ENCODE peak calls at places on chromosome 10, in ten cellular contexts. V is HCT116, N is cardiac muscle cell, K is psoas muscle, G is ascending aorta, B is tibial artery, E is BE2C, L is fibroblast of lung, M is Peyer's patch, D is heart right ventricle. Z is an unnamed sample.

GRCh38 chr10:131452926-131453771 is 141.6 kb upstream of the TCERG1L start:
- DNase-seq in V (no peak), N (peak; percentile 27), K (no peak), G (no peak), B (peak; percentile 17), E (peak; percentile 37), L (no peak), M (no peak), D (peak; percentile 11), Z (no peak)

GRCh38 chr10:8168836-8169235 is 114.3 kb downstream of the GATA3 start:
- DNase-seq in V (no peak), N (no peak), K (no peak), G (no peak), B (no peak), E (no peak), L (no peak), M (no peak), D (no peak), Z (no peak)

GRCh38 chr10:23344251-23344841 is at the start of gene C10orf67:
- DNase-seq in V (no peak), N (peak; percentile 82), K (peak; percentile 21), G (no peak), B (no peak), E (no peak), L (peak; percentile 76), M (no peak), D (peak; percentile 43), Z (peak; percentile 43)

GRCh38 chr10:60203993-60204618 is 185.6 kb downstream of the ANK3 start:
- DNase-seq in V (peak; percentile 12), N (peak; percentile 75), K (no peak), G (no peak), B (no peak), E (no peak), L (peak; percentile 61), M (no peak), D (no peak), Z (peak; percentile 48)

GRCh38 chr10:30188567-30189253 is 129.3 kb upstream of the JCAD start:
- DNase-seq in V (no peak), N (no peak), K (no peak), G (no peak), B (no peak), E (no peak), L (no peak), M (no peak), D (peak; percentile 21), Z (no peak)

GRCh38 chr10:103507235-103508191 is 14.0 kb downstream of the NEURL1 start:
- DNase-seq in V (no peak), N (no peak), K (no peak), G (no peak), B (no peak), E (peak; percentile 64), L (no peak), M (no peak), D (no peak), Z (no peak)

GRCh38 chr10:103859161-103860141 is 4.1 kb upstream of the SH3PXD2A start:
- DNase-seq in V (peak; percentile 50), N (peak; percentile 79), K (no peak), G (no peak), B (peak; percentile 73), E (peak; percentile 60), L (peak; percentile 80), M (no peak), D (peak; percentile 73), Z (peak; percentile 73)

GRCh38 chr10:61846370-61847031 is 55.0 kb upstream of the ARID5B start:
- DNase-seq in V (no peak), N (no peak), K (no peak), G (no peak), B (no peak), E (no peak), L (no peak), M (no peak), D (no peak), Z (no peak)

GRCh38 chr10:119207713-119208552 is 562 bp downstream of the GRK5 start:
- DNase-seq in V (no peak), N (peak; percentile 73), K (peak; percentile 47), G (no peak), B (peak; percentile 77), E (peak; percentile 50), L (peak; percentile 69), M (no peak), D (peak; percentile 70), Z (peak; percentile 58)

GRCh38 chr10:112832361-112832878 is 117.6 kb upstream of the TCF7L2 start:
- DNase-seq in V (peak; percentile 62), N (peak; percentile 31), K (no peak), G (no peak), B (no peak), E (no peak), L (no peak), M (no peak), D (no peak), Z (peak; percentile 57)

GRCh38 chr10:69786791-69787190 is 14.9 kb upstream of the COL13A1 start:
- DNase-seq in V (no peak), N (peak; percentile 74), K (no peak), G (no peak), B (no peak), E (no peak), L (peak; percentile 57), M (no peak), D (no peak), Z (peak; percentile 56)

GRCh38 chr10:133183646-133184378 is 23.8 kb downstream of the KNDC1 start:
- DNase-seq in V (no peak), N (no peak), K (no peak), G (no peak), B (no peak), E (no peak), L (no peak), M (no peak), D (no peak), Z (no peak)

GRCh38 chr10:69645751-69646687 is 16.0 kb downstream of the FAM241B start:
- DNase-seq in V (no peak), N (no peak), K (no peak), G (no peak), B (peak; percentile 58), E (peak; percentile 62), L (no peak), M (no peak), D (no peak), Z (no peak)

GRCh38 chr10:69360485-69361302 is 56.0 kb downstream of the TACR2 start:
- DNase-seq in V (no peak), N (peak; percentile 92), K (peak; percentile 80), G (peak; percentile 71), B (peak; percentile 92), E (no peak), L (peak; percentile 92), M (peak; percentile 64), D (peak; percentile 72), Z (peak; percentile 92)

GRCh38 chr10:44628921-44629320 is 244.0 kb upstream of the CXCL12 start:
- DNase-seq in V (no peak), N (peak; percentile 94), K (no peak), G (no peak), B (no peak), E (no peak), L (peak; percentile 89), M (no peak), D (no peak), Z (peak; percentile 67)

GRCh38 chr10:84822926-84823325 is 494.5 kb downstream of the CCSER2 start:
- DNase-seq in V (no peak), N (no peak), K (no peak), G (no peak), B (no peak), E (no peak), L (no peak), M (no peak), D (no peak), Z (no peak)

GRCh38 chr10:62062752-62063512 is 161.4 kb downstream of the ARID5B start:
- DNase-seq in V (no peak), N (no peak), K (no peak), G (no peak), B (no peak), E (no peak), L (no peak), M (no peak), D (no peak), Z (no peak)

GRCh38 chr10:130847170-130847569 is 464.4 kb downstream of the TCERG1L start:
- DNase-seq in V (no peak), N (no peak), K (no peak), G (no peak), B (no peak), E (no peak), L (no peak), M (no peak), D (no peak), Z (no peak)

GRCh38 chr10:7185367-7185690 is 225.5 kb downstream of the SFMBT2 start:
- DNase-seq in V (no peak), N (no peak), K (no peak), G (no peak), B (no peak), E (no peak), L (no peak), M (no peak), D (no peak), Z (no peak)

DNA sequence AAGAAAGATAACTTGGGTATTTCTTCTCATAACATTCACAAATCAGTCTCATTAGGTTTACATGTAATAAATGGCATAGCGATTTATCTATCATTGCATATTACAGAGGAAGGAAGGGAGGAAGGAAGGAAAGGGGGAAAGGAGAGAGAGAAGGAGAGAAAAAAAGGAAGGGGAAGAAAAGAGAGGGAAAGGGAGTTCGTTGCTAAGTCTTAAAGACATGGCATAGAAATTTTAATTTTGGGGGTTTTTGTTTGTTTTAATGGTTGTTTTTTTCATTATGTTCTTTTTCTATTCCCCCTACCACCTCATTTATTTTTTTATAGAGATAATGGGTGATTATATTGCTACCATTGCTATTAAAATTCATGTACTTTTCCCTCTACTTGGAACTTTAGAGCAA is 604.3 kb downstream of the IPMK start:
- DNase-seq in V (no peak), N (no peak), K (no peak), G (no peak), B (no peak), E (no peak), L (no peak), M (no peak), D (no peak), Z (no peak)
- H3K4me3 ChIP-seq in V (no peak overlapping the region), N (no peak overlapping the region), K (no peak overlapping the region), G (no peak overlapping the region), B (no peak overlapping the region), E (no peak overlapping the region), L (no peak overlapping the region), M (no peak overlapping the region), D (no peak overlapping the region), Z (no peak overlapping the region)

GRCh38 chr10:101301111-101301731 is 52.7 kb upstream of the BTRC start:
- DNase-seq in V (peak; percentile 63), N (peak; percentile 67), K (peak; percentile 36), G (no peak), B (no peak), E (peak; percentile 71), L (peak; percentile 34), M (no peak), D (peak; percentile 33), Z (peak; percentile 85)
- TF ChIP-seq CTCF in V (peak; percentile 84), N (peak; percentile 63), K (peak; percentile 70), G (no peak), B (no peak), E (peak; percentile 77), L (peak; percentile 47), M (no peak), D (peak; percentile 58), Z (peak; percentile 94)

GRCh38 chr10:122499012-122499411 is 37.7 kb downstream of the HTRA1 start:
- DNase-seq in V (no peak), N (no peak), K (no peak), G (no peak), B (no peak), E (no peak), L (no peak), M (peak; percentile 39), D (peak; percentile 50), Z (no peak)
- H3K4me3 ChIP-seq in V (no peak overlapping the region), N (no peak overlapping the region), K (no peak overlapping the region), G (no peak overlapping the region), B (no peak overlapping the region), E (no peak overlapping the region), L (no peak overlapping the region), M (no peak overlapping the region), D (no peak overlapping the region), Z (no peak overlapping the region)

GRCh38 chr10:122510736-122511135 is 49.4 kb downstream of the HTRA1 start:
- DNase-seq in V (no peak), N (no peak), K (no peak), G (no peak), B (no peak), E (no peak), L (no peak), M (no peak), D (no peak), Z (no peak)
- TF ChIP-seq CTCF in V (no peak), N (no peak), K (no peak), G (no peak), B (no peak), E (no peak), L (no peak), M (no peak), D (no peak), Z (no peak)

Z was measured in epithelial cell of esophagus.